ENCODE peak calls at places on chromosome 6, in eight cellular contexts. One of them, this sample, is unnamed.

GRCh38 chr6:44956426-44956825 is 371.7 kb upstream of the RUNX2 start:
- DNase-seq in GM12865: no peak
- DNase-seq in DMS153: no peak
- DNase-seq in MV-4-11: peak
- DNase-seq in Calu3: no peak
- DNase-seq in effector memory CD4-positive, alpha-beta T cell: no peak
- DNase-seq in HCT116: no peak
- DNase-seq in activated CD4-positive, alpha-beta T cell treated with anti-CD3 and anti-CD28 coated beads, Interleukin-2, amount 50 U/mL, for 1 hour: no peak
- DNase-seq in this sample: no peak

GRCh38 chr6:161192636-161193411 is 81.0 kb downstream of the AGPAT4 start:
- DNase-seq in Calu3: no peak
- DNase-seq in MV-4-11: peak
- DNase-seq in GM12865: no peak
- DNase-seq in HCT116: no peak
- DNase-seq in effector memory CD4-positive, alpha-beta T cell: no peak
- DNase-seq in activated CD4-positive, alpha-beta T cell treated with anti-CD3 and anti-CD28 coated beads, Interleukin-2, amount 50 U/mL, for 1 hour: no peak
- DNase-seq in DMS153: no peak
- DNase-seq in this sample: no peak

GRCh38 chr6:115668781-115669180 is 391.9 kb downstream of the FRK start:
- DNase-seq in MV-4-11: no peak
- DNase-seq in Calu3: no peak
- DNase-seq in activated CD4-positive, alpha-beta T cell treated with anti-CD3 and anti-CD28 coated beads, Interleukin-2, amount 50 U/mL, for 1 hour: no peak
- DNase-seq in effector memory CD4-positive, alpha-beta T cell: no peak
- DNase-seq in GM12865: no peak
- DNase-seq in HCT116: no peak
- DNase-seq in DMS153: no peak
- DNase-seq in this sample: no peak

GRCh38 chr6:31462026-31462963 is 35.6 kb upstream of the MICB start:
- DNase-seq in MV-4-11: no peak
- DNase-seq in Calu3: no peak
- DNase-seq in activated CD4-positive, alpha-beta T cell treated with anti-CD3 and anti-CD28 coated beads, Interleukin-2, amount 50 U/mL, for 1 hour: no peak
- DNase-seq in DMS153: no peak
- DNase-seq in HCT116: no peak
- DNase-seq in GM12865: no peak
- DNase-seq in effector memory CD4-positive, alpha-beta T cell: no peak
- DNase-seq in this sample: no peak

GRCh38 chr6:152356659-152357058 is 280.5 kb downstream of the SYNE1 start:
- DNase-seq in GM12865: peak
- DNase-seq in effector memory CD4-positive, alpha-beta T cell: no peak
- DNase-seq in activated CD4-positive, alpha-beta T cell treated with anti-CD3 and anti-CD28 coated beads, Interleukin-2, amount 50 U/mL, for 1 hour: no peak
- DNase-seq in MV-4-11: peak
- DNase-seq in DMS153: peak
- DNase-seq in Calu3: no peak
- DNase-seq in HCT116: peak
- DNase-seq in this sample: no peak

GRCh38 chr6:28598757-28599686 is 73.3 kb downstream of the GPX5 start:
- DNase-seq in DMS153: no peak
- DNase-seq in effector memory CD4-positive, alpha-beta T cell: no peak
- DNase-seq in HCT116: no peak
- DNase-seq in GM12865: no peak
- DNase-seq in Calu3: no peak
- DNase-seq in activated CD4-positive, alpha-beta T cell treated with anti-CD3 and anti-CD28 coated beads, Interleukin-2, amount 50 U/mL, for 1 hour: no peak
- DNase-seq in MV-4-11: no peak
- DNase-seq in this sample: no peak

GRCh38 chr6:44564906-44565524 is 177.5 kb downstream of the CDC5L start:
- DNase-seq in MV-4-11: no peak
- DNase-seq in DMS153: no peak
- DNase-seq in effector memory CD4-positive, alpha-beta T cell: no peak
- DNase-seq in HCT116: no peak
- DNase-seq in Calu3: no peak
- DNase-seq in GM12865: no peak
- DNase-seq in activated CD4-positive, alpha-beta T cell treated with anti-CD3 and anti-CD28 coated beads, Interleukin-2, amount 50 U/mL, for 1 hour: no peak
- DNase-seq in this sample: no peak

GRCh38 chr6:153401751-153402150 is 270.7 kb upstream of the RGS17 start:
- DNase-seq in MV-4-11: no peak
- DNase-seq in GM12865: no peak
- DNase-seq in effector memory CD4-positive, alpha-beta T cell: no peak
- DNase-seq in HCT116: no peak
- DNase-seq in Calu3: peak
- DNase-seq in activated CD4-positive, alpha-beta T cell treated with anti-CD3 and anti-CD28 coated beads, Interleukin-2, amount 50 U/mL, for 1 hour: no peak
- DNase-seq in DMS153: no peak
- DNase-seq in this sample: no peak

GRCh38 chr6:31345026-31345730 is 11.8 kb downstream of the HLA-B start:
- DNase-seq in HCT116: no peak
- DNase-seq in MV-4-11: no peak
- DNase-seq in Calu3: no peak
- DNase-seq in effector memory CD4-positive, alpha-beta T cell: no peak
- DNase-seq in activated CD4-positive, alpha-beta T cell treated with anti-CD3 and anti-CD28 coated beads, Interleukin-2, amount 50 U/mL, for 1 hour: no peak
- DNase-seq in DMS153: no peak
- DNase-seq in GM12865: no peak
- DNase-seq in this sample: no peak

GRCh38 chr6:47587503-47587902 is 109.9 kb downstream of the CD2AP start:
- DNase-seq in effector memory CD4-positive, alpha-beta T cell: no peak
- DNase-seq in GM12865: no peak
- DNase-seq in activated CD4-positive, alpha-beta T cell treated with anti-CD3 and anti-CD28 coated beads, Interleukin-2, amount 50 U/mL, for 1 hour: no peak
- DNase-seq in DMS153: no peak
- DNase-seq in HCT116: no peak
- DNase-seq in Calu3: no peak
- DNase-seq in MV-4-11: no peak
- DNase-seq in this sample: no peak

GRCh38 chr6:107630341-107630995 is 140.6 kb downstream of the SOBP start:
- DNase-seq in MV-4-11: no peak
- DNase-seq in GM12865: no peak
- DNase-seq in Calu3: no peak
- DNase-seq in activated CD4-positive, alpha-beta T cell treated with anti-CD3 and anti-CD28 coated beads, Interleukin-2, amount 50 U/mL, for 1 hour: no peak
- DNase-seq in HCT116: no peak
- DNase-seq in DMS153: no peak
- DNase-seq in effector memory CD4-positive, alpha-beta T cell: no peak
- DNase-seq in this sample: no peak

GRCh38 chr6:15244605-15245360 is 1.1 kb upstream of the JARID2 start:
- DNase-seq in HCT116: no peak
- DNase-seq in MV-4-11: peak
- DNase-seq in activated CD4-positive, alpha-beta T cell treated with anti-CD3 and anti-CD28 coated beads, Interleukin-2, amount 50 U/mL, for 1 hour: peak
- DNase-seq in Calu3: peak
- DNase-seq in DMS153: peak
- DNase-seq in GM12865: peak
- DNase-seq in effector memory CD4-positive, alpha-beta T cell: no peak
- DNase-seq in this sample: peak

GRCh38 chr6:161236091-161236633 is 37.7 kb downstream of the AGPAT4 start:
- DNase-seq in activated CD4-positive, alpha-beta T cell treated with anti-CD3 and anti-CD28 coated beads, Interleukin-2, amount 50 U/mL, for 1 hour: no peak
- DNase-seq in DMS153: no peak
- DNase-seq in HCT116: no peak
- DNase-seq in GM12865: peak
- DNase-seq in effector memory CD4-positive, alpha-beta T cell: no peak
- DNase-seq in Calu3: no peak
- DNase-seq in MV-4-11: peak
- DNase-seq in this sample: no peak

This sample was measured in cardiac septum.